ENCODE peak calls at places on chromosomes 5 and 9, in nine cellular contexts. I, J, X, O, E, A, L, B and F are unnamed samples.

GRCh38 chr9:125438506-125439433 is 177.1 kb downstream of the GAPVD1 start:
- DNase-seq in I (no peak), J (no peak), X (no peak), O (no peak), E (no peak), A (no peak), L (no peak), B (no peak), F (no peak)

GRCh38 chr5:156815988-156816599 is 34.0 kb upstream of the PPP1R2B start:
- DNase-seq in I (peak; percentile 5), J (peak; percentile 39), X (peak; percentile 11), O (peak; percentile 7), E (peak; percentile 77), A (peak; percentile 0), L (no peak), B (peak; percentile 87), F (no peak)

GRCh38 chr9:90326219-90326618 is 316.4 kb downstream of the DIRAS2 start:
- DNase-seq in I (peak; percentile 2), J (no peak), X (no peak), O (no peak), E (no peak), A (no peak), L (no peak), B (no peak), F (no peak)

GRCh38 chr5:121805931-121806330 is 45.8 kb upstream of the FTMT start:
- DNase-seq in I (peak; percentile 35), J (no peak), X (peak; percentile 16), O (peak; percentile 83), E (no peak), A (peak; percentile 24), L (no peak), B (no peak), F (no peak)

GRCh38 chr5:109192027-109192426 is 217.7 kb downstream of the PJA2 start:
- DNase-seq in I (no peak), J (no peak), X (no peak), O (no peak), E (no peak), A (no peak), L (no peak), B (no peak), F (no peak)

GRCh38 chr5:128579669-128580068 is 41.6 kb upstream of the FBN2 start:
- DNase-seq in I (no peak), J (no peak), X (no peak), O (peak; percentile 74), E (no peak), A (peak; percentile 66), L (no peak), B (no peak), F (no peak)

GRCh38 chr5:368162-369084 is 46.9 kb downstream of the AHRR start:
- DNase-seq in I (peak; percentile 99), J (peak; percentile 33), X (peak; percentile 75), O (peak; percentile 98), E (peak; percentile 44), A (peak; percentile 97), L (no peak), B (no peak), F (no peak)

GRCh38 chr5:10702040-10702629 is 58.9 kb downstream of the DAP start:
- DNase-seq in I (peak; percentile 95), J (no peak), X (peak; percentile 36), O (peak; percentile 94), E (no peak), A (peak; percentile 99), L (no peak), B (no peak), F (peak; percentile 84)

GRCh38 chr9:125558453-125559084 is 148.4 kb downstream of the MAPKAP1 start:
- DNase-seq in I (peak; percentile 66), J (peak; percentile 55), X (peak; percentile 55), O (peak; percentile 86), E (peak; percentile 75), A (peak; percentile 76), L (no peak), B (peak; percentile 89), F (peak; percentile 58)

GRCh38 chr5:143174714-143175398 is 228.6 kb downstream of the NR3C1 start:
- DNase-seq in I (peak; percentile 59), J (no peak), X (no peak), O (no peak), E (no peak), A (peak; percentile 28), L (no peak), B (no peak), F (no peak)

GRCh38 chr5:15010936-15011335 is 139.4 kb upstream of the ANKH start:
- DNase-seq in I (peak; percentile 62), J (no peak), X (no peak), O (peak; percentile 26), E (no peak), A (no peak), L (no peak), B (no peak), F (no peak)

GRCh38 chr5:14671414-14671813 is 6.9 kb downstream of the OTULIN start:
- DNase-seq in I (no peak), J (peak; percentile 48), X (no peak), O (peak; percentile 31), E (no peak), A (no peak), L (no peak), B (no peak), F (no peak)

GRCh38 chr9:84701801-84702200 is 32.3 kb downstream of the NTRK2 start:
- DNase-seq in I (no peak), J (no peak), X (no peak), O (no peak), E (no peak), A (no peak), L (no peak), B (no peak), F (no peak)

GRCh38 chr9:126395439-126396212 is 69.0 kb downstream of the MVB12B start:
- DNase-seq in I (peak; percentile 62), J (no peak), X (no peak), O (peak; percentile 78), E (no peak), A (peak; percentile 55), L (no peak), B (no peak), F (no peak)

GRCh38 chr5:178489281-178489976 is 100.8 kb downstream of the COL23A1 start:
- DNase-seq in I (no peak), J (no peak), X (peak; percentile 33), O (no peak), E (no peak), A (no peak), L (no peak), B (no peak), F (no peak)

GRCh38 chr5:178765753-178766300 is 35.4 kb upstream of the ZNF354A start:
- DNase-seq in I (no peak), J (no peak), X (no peak), O (no peak), E (no peak), A (no peak), L (no peak), B (no peak), F (no peak)

GRCh38 chr9:105144076-105144475 is 100.4 kb upstream of the SLC44A1 start:
- DNase-seq in I (no peak), J (no peak), X (no peak), O (peak; percentile 9), E (no peak), A (no peak), L (no peak), B (no peak), F (no peak)

GRCh38 chr5:172179032-172179989 is 8.7 kb downstream of the STK10 start:
- DNase-seq in I (peak; percentile 94), J (peak; percentile 83), X (no peak), O (peak; percentile 30), E (peak; percentile 86), A (peak; percentile 51), L (no peak), B (peak; percentile 38), F (peak; percentile 43)

GRCh38 chr5:172866802-172867748 is 33.0 kb downstream of the ERGIC1 start:
- DNase-seq in I (no peak), J (no peak), X (no peak), O (peak; percentile 38), E (no peak), A (no peak), L (peak; percentile 82), B (peak; percentile 53), F (peak; percentile 37)

GRCh38 chr9:70830618-70831017 is 290.8 kb downstream of the TRPM3 start:
- DNase-seq in I (no peak), J (no peak), X (no peak), O (no peak), E (no peak), A (no peak), L (no peak), B (no peak), F (no peak)

GRCh38 chr5:72328172-72328571 is 8.0 kb downstream of the PTCD2 start:
- DNase-seq in I (peak; percentile 86), J (no peak), X (no peak), O (peak; percentile 59), E (no peak), A (peak; percentile 46), L (peak; percentile 55), B (no peak), F (no peak)

GRCh38 chr9:128144239-128145181 is 4.7 kb upstream of the LCN2 start:
- DNase-seq in I (no peak), J (no peak), X (no peak), O (no peak), E (no peak), A (no peak), L (no peak), B (no peak), F (no peak)

GRCh38 chr9:101311759-101312420 is 72.9 kb downstream of the BAAT start:
- DNase-seq in I (peak; percentile 71), J (peak; percentile 53), X (peak; percentile 44), O (peak; percentile 82), E (peak; percentile 80), A (peak; percentile 70), L (no peak), B (peak; percentile 96), F (peak; percentile 95)

GRCh38 chr9:6805532-6805931 is 47.8 kb downstream of the KDM4C start:
- DNase-seq in I (peak; percentile 11), J (no peak), X (peak; percentile 34), O (peak; percentile 78), E (no peak), A (no peak), L (peak; percentile 29), B (no peak), F (no peak)

GRCh38 chr9:14156046-14156445 is 157.9 kb downstream of the NFIB start:
- DNase-seq in I (no peak), J (no peak), X (no peak), O (no peak), E (peak; percentile 0), A (no peak), L (no peak), B (no peak), F (no peak)

GRCh38 chr5:68962632-68963484 is 131.0 kb upstream of the SLC30A5 start:
- DNase-seq in I (peak; percentile 63), J (no peak), X (peak; percentile 49), O (peak; percentile 84), E (no peak), A (peak; percentile 73), L (peak; percentile 57), B (peak; percentile 91), F (peak; percentile 80)

GRCh38 chr5:143234162-143234842 is 169.2 kb downstream of the NR3C1 start:
- DNase-seq in I (no peak), J (no peak), X (no peak), O (no peak), E (no peak), A (no peak), L (no peak), B (no peak), F (no peak)

GRCh38 chr5:176820937-176821336 is 10.6 kb downstream of the UNC5A start:
- DNase-seq in I (no peak), J (no peak), X (no peak), O (no peak), E (no peak), A (no peak), L (no peak), B (no peak), F (no peak)

GRCh38 chr5:167699434-167699833 is 592.0 kb upstream of the WWC1 start:
- DNase-seq in I (peak; percentile 94), J (no peak), X (peak; percentile 97), O (peak; percentile 98), E (no peak), A (peak; percentile 99), L (no peak), B (peak; percentile 91), F (peak; percentile 91)

GRCh38 chr9:656918-657583 is 184.4 kb upstream of the DMRT1 start:
- DNase-seq in I (no peak), J (no peak), X (no peak), O (no peak), E (peak; percentile 22), A (no peak), L (no peak), B (no peak), F (no peak)

GRCh38 chr9:81968026-81968425 is 20.5 kb upstream of the SPATA31D1 start:
- DNase-seq in I (no peak), J (no peak), X (no peak), O (no peak), E (no peak), A (no peak), L (no peak), B (no peak), F (no peak)